ENCODE peak calls at places on chromosomes 6 and 20, in four cellular contexts. E is cardiac fibroblast, R is neural progenitor cell, N is choroid plexus epithelial cell. P is an unnamed sample.

GRCh38 chr6:84027340-84028183 is 6.0 kb upstream of the MRAP2 start:
- DNase-seq in E (peak), R (no peak), N (peak), P (peak)

GRCh38 chr6:38697846-38698245 is 5.1 kb downstream of the GLO1 start:
- DNase-seq in E (no peak), R (no peak), N (no peak), P (no peak)

GRCh38 chr20:13817342-13817741 is 32.5 kb downstream of the NDUFAF5 start:
- DNase-seq in E (peak), R (no peak), N (peak), P (no peak)

GRCh38 chr6:111657146-111657545 is 51.5 kb upstream of the TRAF3IP2 start:
- DNase-seq in E (peak), R (no peak), N (peak), P (peak)

GRCh38 chr6:44943541-44943940 is 384.6 kb upstream of the RUNX2 start:
- DNase-seq in E (no peak), R (no peak), N (no peak), P (no peak)

GRCh38 chr6:10598084-10598960 is 77.2 kb downstream of the GCNT2 start:
- DNase-seq in E (no peak), R (no peak), N (no peak), P (no peak)

GRCh38 chr6:157552171-157552747 is 171.3 kb downstream of the ZDHHC14 start:
- DNase-seq in E (no peak), R (peak), N (no peak), P (no peak)

GRCh38 chr20:10971096-10971495 is 297.3 kb upstream of the JAG1 start:
- DNase-seq in E (no peak), R (no peak), N (no peak), P (no peak)

GRCh38 chr20:5848711-5849505 is 98.7 kb downstream of the SHLD1 start:
- DNase-seq in E (peak), R (no peak), N (peak), P (peak)

GRCh38 chr20:38939686-38940085 is 13.5 kb downstream of the FAM83D start:
- DNase-seq in E (no peak), R (no peak), N (no peak), P (no peak)

GRCh38 chr6:122645256-122645655 is 35.1 kb downstream of the PKIB start:
- DNase-seq in E (no peak), R (no peak), N (no peak), P (no peak)

GRCh38 chr6:64580346-64580745 is 944.7 kb downstream of the PHF3 start:
- DNase-seq in E (peak), R (no peak), N (peak), P (peak)

GRCh38 chr6:118317581-118318563 is 230.2 kb upstream of the PLN start:
- DNase-seq in E (peak), R (no peak), N (peak), P (peak)

GRCh38 chr6:707576-708236 is 14.8 kb upstream of the EXOC2 start:
- DNase-seq in E (no peak), R (no peak), N (peak), P (no peak)

GRCh38 chr20:23658989-23659609 is 21.3 kb upstream of the CST3 start:
- DNase-seq in E (no peak), R (no peak), N (no peak), P (no peak)

GRCh38 chr6:106862858-106863257 is 111.7 kb downstream of the CD24 start:
- DNase-seq in E (no peak), R (no peak), N (no peak), P (no peak)

GRCh38 chr6:104952911-104953409 is 3.9 kb upstream of the LIN28B start:
- DNase-seq in E (no peak), R (peak), N (no peak), P (no peak)

GRCh38 chr20:20677186-20677585 is 35.3 kb downstream of the RALGAPA2 start:
- DNase-seq in E (peak), R (no peak), N (peak), P (peak)

GRCh38 chr6:168695701-168696100 is 254.7 kb downstream of the SMOC2 start:
- DNase-seq in E (no peak), R (no peak), N (no peak), P (no peak)

GRCh38 chr6:81766482-81767069 is 14.1 kb upstream of the TENT5A start:
- DNase-seq in E (peak), R (no peak), N (peak), P (peak)

GRCh38 chr6:139010674-139011073 is 17.9 kb upstream of the ABRACL start:
- DNase-seq in E (no peak), R (peak), N (no peak), P (no peak)

GRCh38 chr6:90249044-90249443 is 47.6 kb downstream of the BACH2 start:
- DNase-seq in E (no peak), R (no peak), N (no peak), P (no peak)

GRCh38 chr6:150876598-150876997 is 11.1 kb downstream of the MTHFD1L start:
- DNase-seq in E (peak), R (peak), N (peak), P (peak)

GRCh38 chr6:150877928-150878327 is 12.4 kb downstream of the MTHFD1L start:
- DNase-seq in E (no peak), R (no peak), N (no peak), P (no peak)

GRCh38 chr6:150881911-150882481 is 16.5 kb downstream of the MTHFD1L start:
- DNase-seq in E (peak), R (peak), N (peak), P (peak)

GRCh38 chr6:150880336-150880735 is 14.8 kb downstream of the MTHFD1L start:
- DNase-seq in E (no peak), R (no peak), N (no peak), P (no peak)

DNA sequence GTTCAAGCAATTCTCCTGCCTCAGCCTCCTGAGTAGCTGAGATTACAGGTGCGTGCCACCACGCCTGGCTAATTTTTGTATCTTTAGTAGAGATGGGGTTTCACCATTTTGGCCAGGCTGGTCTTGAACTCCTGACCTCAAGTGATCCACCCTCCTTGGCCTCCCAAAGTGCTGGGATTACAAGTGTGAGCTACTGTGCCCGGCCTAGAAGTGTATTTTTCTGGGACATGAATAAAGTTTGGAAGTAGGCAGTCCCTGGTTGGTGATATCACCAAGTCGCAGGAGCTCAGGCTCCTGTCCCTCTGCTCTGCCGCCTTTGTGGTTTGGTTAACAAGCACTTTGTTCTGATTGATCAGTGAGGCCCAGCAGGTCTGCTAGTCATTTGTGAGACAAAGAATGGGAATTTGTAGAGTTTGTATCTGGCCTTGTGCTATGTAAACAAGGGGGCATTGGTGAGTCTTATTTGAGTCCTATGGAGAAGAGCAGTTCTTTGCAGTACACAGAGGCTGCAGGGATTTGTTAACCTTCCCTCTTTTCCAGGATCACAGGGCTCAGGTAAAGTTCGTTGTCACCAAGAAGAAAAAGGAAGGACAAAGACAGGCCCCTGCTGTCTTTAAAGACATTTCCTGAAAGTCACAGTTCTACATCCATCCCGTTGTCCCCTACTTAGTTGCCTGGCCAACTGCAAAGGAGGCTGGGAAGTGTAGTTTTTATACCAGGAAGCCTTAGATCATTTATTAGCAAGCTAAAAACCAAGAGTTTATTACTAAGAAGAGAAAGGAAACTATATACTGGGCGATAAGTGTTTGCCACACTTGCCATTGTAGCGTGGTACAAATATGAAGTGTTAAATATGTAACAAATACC is 13.1 kb downstream of the MTHFD1L start:
- DNase-seq in E (no peak), R (peak), N (no peak), P (no peak)
- H3K4me3 ChIP-seq in E (no peak), R (no peak), N (no peak), P (no peak)

GRCh38 chr6:24980507-24981384 is 45.0 kb upstream of the RIPOR2 start:
- DNase-seq in E (peak), R (peak), N (peak), P (peak)
- H3K4me3 ChIP-seq in E (no peak), R (no peak), N (no peak), P (no peak)

DNA sequence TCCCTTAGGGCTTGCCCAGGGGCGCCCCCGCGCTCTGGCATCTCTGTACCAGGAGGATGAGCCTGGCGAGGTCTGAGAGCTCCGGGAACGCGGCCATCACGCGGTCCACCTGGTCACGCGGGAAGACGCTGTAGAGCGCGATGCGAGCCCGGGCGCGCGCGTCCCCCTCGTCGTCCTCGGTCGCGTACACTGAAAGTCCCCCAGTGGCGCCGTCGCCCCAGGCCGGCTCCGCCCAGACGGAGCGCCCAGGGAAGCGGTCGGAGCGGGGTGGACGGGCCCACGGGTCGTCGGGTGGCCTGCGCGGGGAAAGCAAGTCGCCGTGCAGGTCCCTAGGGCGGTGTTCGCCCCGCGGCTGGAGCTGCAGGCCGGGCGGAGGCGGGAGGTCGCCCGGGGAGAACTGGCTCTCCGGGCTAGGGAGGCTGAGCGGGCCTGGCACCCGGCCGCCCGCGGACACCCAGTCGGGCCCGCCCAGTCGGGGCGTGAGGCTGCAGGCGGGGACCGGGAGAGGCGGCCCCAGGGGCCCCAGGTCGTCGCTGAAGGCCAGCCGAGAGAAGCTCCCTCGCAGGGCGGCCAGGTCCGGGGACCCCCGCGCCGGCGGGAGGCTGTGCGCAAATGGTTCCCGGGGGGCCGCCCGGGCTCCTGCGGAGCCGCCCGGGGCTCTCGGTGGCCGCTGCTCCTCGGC is 34.0 kb downstream of the ZC3H12D start:
- DNase-seq in E (no peak), R (peak), N (no peak), P (no peak)
- H3K4me3 ChIP-seq in E (peak), R (peak), N (peak), P (peak)

GRCh38 chr6:142645663-142646062 is 299.3 kb downstream of the HIVEP2 start:
- DNase-seq in E (no peak), R (no peak), N (no peak), P (no peak)

GRCh38 chr6:142642651-142643050 is 302.3 kb downstream of the HIVEP2 start:
- DNase-seq in E (no peak), R (no peak), N (peak), P (no peak)

GRCh38 chr6:142648526-142648925 is 296.4 kb downstream of the HIVEP2 start:
- DNase-seq in E (no peak), R (no peak), N (no peak), P (no peak)

GRCh38 chr6:142644866-142645265 is 300.1 kb downstream of the HIVEP2 start:
- DNase-seq in E (no peak), R (no peak), N (no peak), P (no peak)

DNA sequence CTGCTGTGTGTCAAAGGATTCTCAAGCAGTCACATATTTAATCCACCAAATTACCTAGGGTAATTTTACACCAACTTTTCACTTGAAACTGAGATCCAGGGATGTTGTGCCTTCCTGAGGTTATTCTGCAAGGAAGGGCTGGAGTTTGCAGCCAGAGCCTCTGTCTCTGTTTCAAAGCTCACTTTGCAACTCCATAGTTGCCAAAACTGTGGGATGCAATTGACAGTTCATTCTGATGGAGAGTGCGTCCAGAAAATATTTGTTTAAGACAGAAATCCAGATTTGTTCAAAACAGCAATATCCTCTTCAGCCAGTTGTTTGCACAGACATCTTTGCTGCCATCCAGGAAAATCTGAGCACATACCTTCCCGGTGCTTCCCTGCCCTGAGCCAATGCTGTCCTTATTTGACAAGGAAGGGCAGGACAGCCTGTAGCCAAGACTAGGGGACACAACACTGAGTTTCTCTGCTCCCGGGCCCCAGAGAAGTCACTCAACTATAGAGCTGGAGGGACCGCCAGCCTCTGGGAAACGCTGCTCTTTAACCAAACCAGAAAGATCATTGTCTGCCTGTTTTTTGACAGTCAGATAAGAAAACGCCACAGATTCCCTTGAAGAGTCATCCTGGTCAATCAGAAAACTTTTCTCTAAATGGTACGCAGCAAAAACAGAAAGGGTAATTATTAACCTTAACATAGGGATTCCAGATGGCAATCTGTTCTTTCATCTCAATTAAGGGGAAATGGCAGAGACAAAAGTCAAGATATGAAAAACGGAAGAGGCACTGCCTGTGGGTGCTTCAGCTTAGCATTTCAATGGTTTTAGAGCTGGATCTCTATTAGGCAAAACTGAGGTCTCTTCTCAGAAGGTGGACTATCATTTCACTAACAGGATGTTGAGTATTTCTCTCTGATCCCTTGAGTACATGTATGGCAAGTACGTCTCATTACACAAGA is 297.3 kb downstream of the HIVEP2 start:
- DNase-seq in E (no peak), R (peak), N (no peak), P (no peak)
- H3K4me3 ChIP-seq in E (no peak), R (no peak), N (no peak), P (no peak)

GRCh38 chr20:63972312-63973159 is 2.8 kb upstream of the ZNF512B start:
- DNase-seq in E (no peak), R (no peak), N (no peak), P (no peak)

GRCh38 chr20:63970714-63971431 is 1.1 kb upstream of the ZNF512B start:
- DNase-seq in E (no peak), R (no peak), N (no peak), P (no peak)

GRCh38 chr20:63974402-63975200 is 4.8 kb downstream of the SAMD10 start:
- DNase-seq in E (no peak), R (no peak), N (no peak), P (no peak)

GRCh38 chr20:63973160-63973479 is 3.4 kb upstream of the ZNF512B start:
- DNase-seq in E (no peak), R (no peak), N (no peak), P (no peak)

GRCh38 chr20:63973636-63974401 is 4.1 kb upstream of the ZNF512B start:
- DNase-seq in E (peak), R (peak), N (peak), P (peak)
- H3K4me3 ChIP-seq in E (peak), R (peak), N (peak), P (peak)

DNA sequence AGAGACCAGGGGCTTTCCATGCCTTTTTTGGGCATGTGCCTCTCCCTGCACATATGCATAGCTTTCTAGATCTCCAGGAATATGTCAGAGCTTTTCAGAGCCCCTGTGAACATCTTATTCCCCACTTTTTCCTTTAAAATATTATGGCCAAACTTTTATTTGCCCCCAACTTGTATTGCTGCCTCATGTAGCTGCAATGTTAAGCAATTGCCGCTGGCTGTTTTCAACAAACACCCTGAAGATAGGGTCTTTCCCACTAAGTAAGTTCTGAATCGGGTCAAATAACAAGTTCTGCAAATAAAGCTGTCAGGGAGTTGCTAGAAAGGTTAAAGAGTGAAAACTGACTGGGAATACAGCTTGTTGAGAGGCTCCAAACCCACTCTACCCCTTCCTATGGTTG is 42.3 kb downstream of the EBF4 start:
- DNase-seq in E (no peak), R (no peak), N (no peak), P (no peak)
- H3K4me3 ChIP-seq in E (no peak), R (no peak), N (no peak), P (no peak)

GRCh38 chr20:9506337-9506821 is 8.0 kb upstream of the LAMP5 start:
- DNase-seq in E (no peak), R (no peak), N (no peak), P (no peak)
- H3K4me3 ChIP-seq in E (no peak), R (peak), N (no peak), P (no peak)

DNA sequence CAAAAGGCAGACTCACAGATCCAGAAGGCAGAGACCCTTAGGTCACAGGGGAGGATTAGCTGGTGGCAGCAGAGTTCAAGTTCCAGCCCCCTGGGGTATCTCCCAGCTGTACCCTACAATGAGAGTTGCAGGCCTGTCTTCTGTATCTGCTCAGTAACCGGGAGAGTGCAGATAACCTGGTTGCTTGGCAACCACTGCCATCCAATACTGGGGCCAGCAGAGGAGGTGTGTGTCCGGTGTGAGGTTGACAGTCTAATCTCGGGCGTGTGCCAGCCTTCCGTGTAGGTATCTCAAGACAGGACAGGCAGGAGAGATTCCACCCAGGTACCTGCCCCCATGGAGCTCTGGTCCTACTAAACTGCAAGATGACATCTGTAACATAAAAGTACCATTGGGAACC is 56.6 kb upstream of the TBC1D7 start:
- DNase-seq in E (no peak), R (no peak), N (no peak), P (no peak)
- H3K4me3 ChIP-seq in E (no peak), R (no peak), N (no peak), P (no peak)

GRCh38 chr20:2132461-2132901 is 30.9 kb downstream of the STK35 start:
- DNase-seq in E (no peak), R (no peak), N (no peak), P (no peak)

GRCh38 chr20:2137552-2138201 is 36.0 kb downstream of the STK35 start:
- DNase-seq in E (no peak), R (no peak), N (no peak), P (peak)

GRCh38 chr20:2133318-2134183 is 31.9 kb downstream of the STK35 start:
- DNase-seq in E (peak), R (peak), N (peak), P (peak)

GRCh38 chr20:2136275-2136674 is 34.6 kb downstream of the STK35 start:
- DNase-seq in E (no peak), R (no peak), N (no peak), P (no peak)

DNA sequence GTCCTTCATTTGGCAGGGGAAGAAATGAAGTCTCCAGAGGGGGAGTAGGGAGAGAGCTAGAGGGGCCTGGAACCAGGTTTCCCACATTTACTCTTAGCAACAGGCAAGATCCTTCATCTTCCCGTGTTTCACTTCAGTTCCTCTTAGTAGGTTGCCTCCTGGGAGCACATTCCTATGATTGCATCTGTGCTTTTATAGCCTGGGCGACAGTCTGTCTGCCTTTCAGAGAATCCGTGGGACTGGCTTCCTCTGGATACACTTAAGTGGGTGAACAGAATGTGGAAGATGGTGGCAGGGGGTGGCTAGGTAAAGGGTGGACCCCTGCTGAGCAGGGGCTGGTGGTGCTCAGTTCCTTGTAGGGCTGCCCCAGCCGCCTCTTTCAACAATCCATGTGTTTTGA is 33.4 kb downstream of the STK35 start:
- DNase-seq in E (no peak), R (no peak), N (no peak), P (no peak)
- H3K4me3 ChIP-seq in E (no peak), R (no peak), N (no peak), P (no peak)